ENCODE peak calls at places on chromosomes 1 and 21, in ten cellular contexts. M, V, Z, W, R, B, J, O, K and L are unnamed samples.

GRCh38 chr21:34335316-34335715 is 28.5 kb upstream of the KCNE2 start:
- DNase-seq in M (no peak), V (no peak), Z (no peak), W (no peak), R (no peak), B (no peak), J (no peak), O (no peak), K (no peak), L (no peak)

GRCh38 chr1:108719654-108720435 is 7.1 kb downstream of the FNDC7 start:
- DNase-seq in M (peak; percentile 50), V (no peak), Z (peak; percentile 41), W (peak; percentile 59), R (peak; percentile 65), B (peak; percentile 58), J (peak; percentile 65), O (peak; percentile 59), K (no peak), L (no peak)

GRCh38 chr1:15345711-15346355 is 63.9 kb upstream of the EFHD2 start:
- DNase-seq in M (no peak), V (peak; percentile 72), Z (peak; percentile 49), W (peak; percentile 62), R (no peak), B (no peak), J (peak; percentile 95), O (no peak), K (peak; percentile 29), L (peak; percentile 10)

GRCh38 chr1:159880435-159880834 is 18.0 kb upstream of the VSIG8 start:
- DNase-seq in M (no peak), V (no peak), Z (no peak), W (no peak), R (no peak), B (no peak), J (peak; percentile 34), O (no peak), K (no peak), L (peak; percentile 59)

GRCh38 chr1:99496067-99496466 is 149.8 kb upstream of the PALMD start:
- DNase-seq in M (no peak), V (no peak), Z (no peak), W (peak; percentile 71), R (no peak), B (no peak), J (no peak), O (no peak), K (no peak), L (no peak)

GRCh38 chr1:3573499-3573898 is 37.8 kb downstream of the MEGF6 start:
- DNase-seq in M (no peak), V (no peak), Z (no peak), W (no peak), R (no peak), B (no peak), J (no peak), O (no peak), K (no peak), L (no peak)

GRCh38 chr1:17792421-17792820 is 37.3 kb downstream of the ACTL8 start:
- DNase-seq in M (no peak), V (no peak), Z (no peak), W (no peak), R (no peak), B (no peak), J (no peak), O (no peak), K (no peak), L (no peak)

GRCh38 chr1:243896313-243896712 is 46.3 kb upstream of the AKT3 start:
- DNase-seq in M (no peak), V (no peak), Z (no peak), W (no peak), R (no peak), B (no peak), J (no peak), O (no peak), K (no peak), L (no peak)

GRCh38 chr1:182210417-182210816 is 148.9 kb upstream of the ZNF648 start:
- DNase-seq in M (no peak), V (no peak), Z (no peak), W (no peak), R (no peak), B (no peak), J (no peak), O (no peak), K (no peak), L (no peak)

GRCh38 chr1:182207300-182207699 is 145.8 kb upstream of the ZNF648 start:
- DNase-seq in M (no peak), V (no peak), Z (no peak), W (no peak), R (no peak), B (no peak), J (no peak), O (no peak), K (no peak), L (no peak)

GRCh38 chr1:182211364-182211763 is 149.9 kb upstream of the ZNF648 start:
- DNase-seq in M (no peak), V (no peak), Z (no peak), W (no peak), R (no peak), B (no peak), J (no peak), O (no peak), K (no peak), L (peak; percentile 8)

GRCh38 chr1:182205378-182206022 is 144.0 kb upstream of the ZNF648 start:
- DNase-seq in M (no peak), V (no peak), Z (no peak), W (peak; percentile 8), R (no peak), B (no peak), J (peak; percentile 35), O (no peak), K (no peak), L (no peak)

DNA sequence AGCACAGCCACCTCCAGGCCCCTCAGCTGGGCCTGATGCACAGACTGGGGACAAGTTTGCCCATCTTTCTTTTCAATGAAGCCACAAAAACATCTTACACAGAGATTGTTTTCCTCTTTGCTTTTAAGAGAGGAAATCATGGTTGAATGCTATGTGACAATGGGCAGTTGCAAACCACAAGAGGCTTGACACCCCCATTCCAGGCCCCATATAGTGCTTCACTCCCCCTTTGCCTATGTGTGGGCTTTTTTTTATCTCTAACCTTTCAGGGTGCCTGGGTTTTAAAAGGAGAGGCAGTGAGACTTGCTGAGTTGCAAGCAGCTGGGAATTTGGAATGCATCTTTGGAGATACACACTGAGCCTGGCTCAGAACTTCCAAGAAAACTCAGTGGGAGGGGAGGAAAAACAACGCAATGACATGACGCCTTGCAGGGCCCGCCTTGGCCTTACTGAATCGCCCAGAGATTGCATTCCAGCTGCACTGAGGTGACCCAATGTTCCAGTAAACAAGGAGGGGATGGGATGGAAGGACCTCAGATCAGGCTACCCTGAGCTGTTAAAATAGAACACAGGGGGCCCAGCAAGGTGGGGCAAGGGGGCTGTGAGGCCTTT is 145.2 kb upstream of the ZNF648 start:
- DNase-seq in M (no peak), V (peak; percentile 38), Z (peak; percentile 62), W (peak; percentile 29), R (no peak), B (no peak), J (peak; percentile 55), O (no peak), K (peak; percentile 74), L (no peak)
- TF ChIP-seq POLR2A in M (no peak), V (no peak), Z (no peak), W (no peak), R (no peak), B (no peak), J (no peak), O (no peak), K (peak; percentile 28), L (no peak)

DNA sequence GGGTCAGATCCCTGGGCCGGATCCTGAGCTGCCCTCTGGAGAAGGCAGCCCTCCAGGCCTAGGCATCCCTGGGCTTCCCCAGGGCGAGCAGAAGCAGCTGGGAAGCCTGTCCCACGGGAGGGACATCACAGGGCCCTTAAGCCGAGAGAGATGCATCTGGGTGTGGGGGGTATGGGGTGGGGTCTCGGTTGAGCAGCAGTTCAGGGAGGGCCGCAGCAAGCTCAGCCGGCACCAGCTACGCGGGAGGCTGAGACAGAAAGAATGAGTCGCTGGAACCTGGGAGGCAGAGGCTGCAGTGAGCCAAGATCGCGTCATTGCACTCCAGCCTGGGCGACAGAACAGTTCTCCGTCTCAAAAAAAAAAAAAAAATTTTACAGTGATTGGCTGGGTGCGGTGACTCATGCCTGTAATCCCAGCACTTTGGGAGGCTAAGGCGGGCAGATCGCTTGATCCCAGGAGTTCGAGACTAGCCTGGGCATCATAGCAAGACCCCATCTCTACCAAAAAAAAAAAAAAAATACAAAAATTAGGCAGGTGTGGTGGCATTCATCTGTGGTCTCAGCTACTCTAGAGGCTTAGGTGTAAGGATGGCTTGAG is 37.7 kb downstream of the RRP1 start:
- DNase-seq in M (no peak), V (no peak), Z (peak; percentile 45), W (peak; percentile 72), R (peak; percentile 27), B (peak; percentile 77), J (no peak), O (peak; percentile 41), K (no peak), L (no peak)
- TF ChIP-seq POLR2A in M (no peak), V (no peak), Z (no peak), W (no peak), R (no peak), B (peak; percentile 34), J (no peak), O (no peak), K (no peak), L (no peak)

GRCh38 chr1:7784492-7785071 is 491 bp downstream of the PER3 start:
- DNase-seq in M (no peak), V (no peak), Z (peak; percentile 52), W (peak; percentile 52), R (no peak), B (no peak), J (no peak), O (no peak), K (no peak), L (no peak)
- TF ChIP-seq POLR2A in M (no peak), V (no peak), Z (no peak), W (no peak), R (no peak), B (no peak), J (no peak), O (no peak), K (peak; percentile 5), L (no peak)

GRCh38 chr1:173444757-173445156 is 32.4 kb upstream of the PRDX6 start:
- DNase-seq in M (no peak), V (no peak), Z (no peak), W (no peak), R (no peak), B (no peak), J (no peak), O (no peak), K (no peak), L (no peak)

GRCh38 chr1:173445656-173446055 is 31.5 kb upstream of the PRDX6 start:
- DNase-seq in M (no peak), V (no peak), Z (no peak), W (no peak), R (no peak), B (no peak), J (no peak), O (no peak), K (no peak), L (no peak)

GRCh38 chr1:173445164-173445563 is 32.0 kb upstream of the PRDX6 start:
- DNase-seq in M (no peak), V (no peak), Z (no peak), W (no peak), R (no peak), B (no peak), J (no peak), O (no peak), K (no peak), L (no peak)

GRCh38 chr1:173448945-173449344 is 28.2 kb upstream of the PRDX6 start:
- DNase-seq in M (no peak), V (no peak), Z (no peak), W (no peak), R (no peak), B (no peak), J (no peak), O (no peak), K (no peak), L (no peak)

GRCh38 chr1:173447224-173447623 is 29.9 kb upstream of the PRDX6 start:
- DNase-seq in M (no peak), V (no peak), Z (no peak), W (no peak), R (no peak), B (no peak), J (no peak), O (no peak), K (no peak), L (no peak)
- TF ChIP-seq POLR2A in M (no peak), V (no peak), Z (no peak), W (no peak), R (no peak), B (no peak), J (no peak), O (no peak), K (no peak), L (no peak)